ENCODE peak calls at places on chromosome 3, in ten cellular contexts. Z is cardiac muscle cell; J is progenitor cell of endocrine pancreas; T is stimulated activated naive B cell treated with anti-CD40 and anti-IgM and Interleukin-4, amounts not matched to agents 10 μg/mL and 1 μg/mL and 100 μg/mL, for 72 hours; X is B cell; K is globus pallidus; B is RPMI8226; H is C1 segment of cervical spinal cord; I is WTC11; V is naive thymus-derived CD8-positive, alpha-beta T cell. N is an unnamed sample.

GRCh38 chr3:139339219-139339906 is 4.5 kb upstream of the MRPS22 start:
- DNase-seq in Z (peak), J (no peak), T (no peak), X (no peak), K (no peak), B (no peak), H (no peak), I (no peak), V (no peak), N (no peak)

GRCh38 chr3:930866-931265 is 162.0 kb upstream of the CNTN6 start:
- DNase-seq in Z (no peak), J (no peak), T (no peak), X (no peak), K (no peak), B (no peak), H (no peak), I (no peak), V (no peak), N (no peak)

GRCh38 chr3:195762611-195763247 is 42.0 kb downstream of the MUC20 start:
- DNase-seq in Z (no peak), J (no peak), T (no peak), X (no peak), K (no peak), B (peak), H (no peak), I (no peak), V (no peak), N (peak)

GRCh38 chr3:150150633-150151032 is 179.9 kb upstream of the PFN2 start:
- DNase-seq in Z (peak), J (no peak), T (no peak), X (no peak), K (no peak), B (no peak), H (no peak), I (no peak), V (no peak), N (no peak)

GRCh38 chr3:67648701-67649100 is 5.7 kb downstream of the SUCLG2 start:
- DNase-seq in Z (no peak), J (no peak), T (no peak), X (no peak), K (no peak), B (no peak), H (no peak), I (no peak), V (no peak), N (no peak)

GRCh38 chr3:105866656-105867653 is 1.9 kb downstream of the CBLB start:
- DNase-seq in Z (peak), J (no peak), T (no peak), X (no peak), K (peak), B (no peak), H (no peak), I (no peak), V (peak), N (peak)

GRCh38 chr3:178859386-178859785 is 212.2 kb downstream of the ZMAT3 start:
- DNase-seq in Z (no peak), J (no peak), T (no peak), X (no peak), K (no peak), B (peak), H (no peak), I (no peak), V (no peak), N (no peak)

GRCh38 chr3:65168547-65168946 is 480.7 kb upstream of the ADAMTS9 start:
- DNase-seq in Z (no peak), J (no peak), T (no peak), X (no peak), K (no peak), B (no peak), H (no peak), I (no peak), V (no peak), N (no peak)

GRCh38 chr3:113241292-113242033 is 30.1 kb downstream of the BOC start:
- DNase-seq in Z (peak), J (no peak), T (no peak), X (no peak), K (no peak), B (no peak), H (no peak), I (peak), V (no peak), N (no peak)

GRCh38 chr3:195616681-195617080 is 32.9 kb upstream of the APOD start:
- DNase-seq in Z (no peak), J (no peak), T (no peak), X (peak), K (no peak), B (no peak), H (no peak), I (no peak), V (no peak), N (no peak)

GRCh38 chr3:107235923-107236315 is 141.3 kb upstream of the CCDC54 start:
- DNase-seq in Z (peak), J (peak), T (peak), X (peak), K (peak), B (peak), H (no peak), I (no peak), V (peak), N (peak)

GRCh38 chr3:114619771-114620170 is 325.9 kb downstream of the TIGIT start:
- DNase-seq in Z (no peak), J (no peak), T (no peak), X (no peak), K (no peak), B (no peak), H (no peak), I (no peak), V (no peak), N (no peak)

GRCh38 chr3:195441971-195442572 is 748 bp downstream of the ACAP2 start:
- DNase-seq in Z (peak), J (peak), T (peak), X (peak), K (peak), B (peak), H (peak), I (peak), V (peak), N (peak)

GRCh38 chr3:113310960-113311359 is 99.6 kb downstream of the BOC start:
- DNase-seq in Z (no peak), J (no peak), T (no peak), X (no peak), K (no peak), B (no peak), H (no peak), I (no peak), V (no peak), N (no peak)

GRCh38 chr3:179100652-179101051 is 29.0 kb upstream of the ZMAT3 start:
- DNase-seq in Z (no peak), J (no peak), T (no peak), X (no peak), K (no peak), B (no peak), H (no peak), I (no peak), V (no peak), N (no peak)

GRCh38 chr3:125212509-125213372 is at the start of gene SLC12A8:
- DNase-seq in Z (no peak), J (peak), T (no peak), X (no peak), K (no peak), B (peak), H (no peak), I (peak), V (no peak), N (no peak)

GRCh38 chr3:123584284-123584987 is 417 bp downstream of the HACD2 start:
- DNase-seq in Z (peak), J (peak), T (no peak), X (no peak), K (peak), B (peak), H (no peak), I (peak), V (no peak), N (peak)

GRCh38 chr3:184907941-184908649 is 96.1 kb downstream of the VPS8 start:
- DNase-seq in Z (no peak), J (no peak), T (no peak), X (no peak), K (peak), B (no peak), H (peak), I (peak), V (no peak), N (no peak)